ENCODE peak calls at places on chromosomes 4 and X, in five cellular contexts. Y is endothelial cell of umbilical vein, U is pancreas, L is thoracic aorta, M is OCI-LY7. N is an unnamed sample.
A peak's percentile ranks its signal among the peaks of the same experiment; 100 is the strongest.

GRCh38 chrX:12965390-12965940 is 9.4 kb upstream of the TMSB4X start:
- DNase-seq in Y (no peak), U (no peak), L (no peak), M (no peak), N (no peak)

GRCh38 chrX:153612413-153612812 is 13.5 kb upstream of the CCNQ start:
- DNase-seq in Y (no peak), U (no peak), L (no peak), M (no peak), N (no peak)

GRCh38 chr4:67550491-67551256 is 5.4 kb upstream of the CENPC start:
- DNase-seq in Y (no peak), U (no peak), L (no peak), M (peak; percentile 50), N (no peak)

GRCh38 chrX:154750301-154751120 is at the start of gene GAB3:
- DNase-seq in Y (peak; percentile 51), U (no peak), L (no peak), M (no peak), N (no peak)

GRCh38 chr4:102606846-102607440 is 105.8 kb downstream of the NFKB1 start:
- DNase-seq in Y (no peak), U (peak; percentile 49), L (no peak), M (no peak), N (no peak)

GRCh38 chr4:167873536-167873935 is 218.8 kb upstream of the ANXA10 start:
- DNase-seq in Y (no peak), U (no peak), L (no peak), M (no peak), N (no peak)

GRCh38 chr4:72418458-72418857 is 150.6 kb downstream of the ADAMTS3 start:
- DNase-seq in Y (peak; percentile 89), U (no peak), L (no peak), M (no peak), N (no peak)

GRCh38 chr4:10403633-10404445 is 53.4 kb downstream of the ZNF518B start:
- DNase-seq in Y (peak; percentile 60), U (no peak), L (no peak), M (peak; percentile 9), N (no peak)

GRCh38 chr4:92047209-92047877 is 256.4 kb upstream of the GRID2 start:
- DNase-seq in Y (no peak), U (no peak), L (no peak), M (no peak), N (no peak)

GRCh38 chr4:166318810-166319525 is 445.9 kb downstream of the TLL1 start:
- DNase-seq in Y (no peak), U (no peak), L (no peak), M (no peak), N (no peak)

GRCh38 chr4:81757706-81758105 is 286.0 kb upstream of the RASGEF1B start:
- DNase-seq in Y (no peak), U (no peak), L (no peak), M (no peak), N (no peak)

GRCh38 chr4:41400296-41400695 is 137.7 kb upstream of the LIMCH1 start:
- DNase-seq in Y (no peak), U (no peak), L (no peak), M (no peak), N (no peak)

GRCh38 chr4:161792991-161793390 is 370.8 kb downstream of the FSTL5 start:
- DNase-seq in Y (no peak), U (no peak), L (no peak), M (no peak), N (no peak)

GRCh38 chrX:22366166-22366702 is 93.5 kb downstream of the CBLL2 start:
- DNase-seq in Y (no peak), U (no peak), L (no peak), M (no peak), N (no peak)

GRCh38 chr4:185011408-185011807 is 6.9 kb upstream of the HELT start:
- DNase-seq in Y (no peak), U (no peak), L (no peak), M (peak; percentile 24), N (no peak)

GRCh38 chr4:112147697-112148096 is 2.4 kb downstream of the FAM241A start:
- DNase-seq in Y (peak; percentile 67), U (no peak), L (no peak), M (no peak), N (no peak)

GRCh38 chrX:82127228-82128123 is 925.6 kb downstream of the SH3BGRL start:
- DNase-seq in Y (no peak), U (no peak), L (no peak), M (no peak), N (no peak)

GRCh38 chrX:17654116-17654515 is 83.2 kb upstream of the SCML1 start:
- DNase-seq in Y (no peak), U (no peak), L (no peak), M (no peak), N (peak; percentile 7)

GRCh38 chrX:43559643-43560042 is 96.5 kb upstream of the MAOA start:
- DNase-seq in Y (peak; percentile 57), U (peak; percentile 15), L (no peak), M (peak; percentile 61), N (peak; percentile 66)

GRCh38 chrX:110414273-110414672 is 55.6 kb downstream of the RTL9 start:
- DNase-seq in Y (no peak), U (no peak), L (no peak), M (no peak), N (no peak)

GRCh38 chr4:40256329-40256728 is 59.5 kb downstream of the RHOH start:
- DNase-seq in Y (no peak), U (no peak), L (no peak), M (no peak), N (no peak)

GRCh38 chr4:110634320-110635154 is 11.7 kb upstream of the PITX2 start:
- DNase-seq in Y (no peak), U (no peak), L (no peak), M (no peak), N (no peak)

GRCh38 chrX:57282568-57282967 is 3.9 kb upstream of the FAAH2 start:
- DNase-seq in Y (no peak), U (no peak), L (no peak), M (peak; percentile 12), N (peak; percentile 43)

GRCh38 chr4:23924556-23924955 is 34.7 kb upstream of the PPARGC1A start:
- DNase-seq in Y (no peak), U (no peak), L (no peak), M (no peak), N (no peak)

GRCh38 chr4:81722229-81722900 is 250.7 kb upstream of the RASGEF1B start:
- DNase-seq in Y (no peak), U (no peak), L (no peak), M (no peak), N (no peak)

GRCh38 chr4:82784615-82785247 is 13.9 kb downstream of the SCD5 start:
- DNase-seq in Y (peak; percentile 80), U (no peak), L (no peak), M (no peak), N (no peak)

GRCh38 chrX:433771-434170 is 47.1 kb upstream of the PPP2R3B start:
- DNase-seq in Y (no peak), U (no peak), L (no peak), M (no peak), N (no peak)

GRCh38 chr4:87058272-87059073 is 123.7 kb downstream of the AFF1 start:
- DNase-seq in Y (no peak), U (no peak), L (no peak), M (no peak), N (no peak)

GRCh38 chr4:188037003-188037713 is 41.6 kb downstream of the ZFP42 start:
- DNase-seq in Y (no peak), U (no peak), L (peak; percentile 34), M (no peak), N (no peak)

GRCh38 chr4:182507808-182508207 is 264.6 kb downstream of the TENM3 start:
- DNase-seq in Y (no peak), U (no peak), L (no peak), M (no peak), N (no peak)

GRCh38 chr4:84493092-84493850 is 5.8 kb downstream of the NKX6-1 start:
- DNase-seq in Y (no peak), U (no peak), L (no peak), M (no peak), N (no peak)

GRCh38 chrX:66731398-66731797 is 92.5 kb upstream of the EDA2R start:
- DNase-seq in Y (peak; percentile 9), U (no peak), L (no peak), M (peak; percentile 45), N (no peak)

GRCh38 chr4:123848615-123849014 is 452.0 kb downstream of the SPRY1 start:
- DNase-seq in Y (no peak), U (no peak), L (no peak), M (no peak), N (no peak)
- H3K27ac ChIP-seq in Y (no peak overlapping the region), U (no peak overlapping the region), L (no peak overlapping the region), M (no peak overlapping the region), N (no peak overlapping the region)

DNA sequence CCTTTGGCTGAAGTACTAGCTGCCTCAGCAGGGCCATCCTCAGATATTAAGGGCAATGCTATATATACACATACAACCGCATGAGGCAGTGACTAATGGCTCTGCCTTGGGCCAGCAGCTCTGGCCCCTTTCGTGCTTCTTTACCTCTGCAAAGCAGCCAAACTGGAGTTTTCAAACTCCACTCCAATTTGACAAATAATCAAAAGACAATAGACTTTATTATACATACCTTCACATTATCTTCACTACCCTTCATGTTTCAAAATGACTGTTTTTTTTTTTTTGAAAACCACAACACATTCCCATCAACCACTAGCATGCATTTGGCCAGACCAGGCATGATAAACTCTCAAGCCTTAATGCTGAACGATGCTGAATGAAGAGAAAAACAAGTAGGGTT is 187.7 kb downstream of the ENOX2 start:
- DNase-seq in Y (no peak), U (no peak), L (no peak), M (no peak), N (no peak)
- H3K4me1 ChIP-seq in Y (no peaks in the 10 kb centered on the region), U (no peaks in the 10 kb centered on the region), L (no peaks in the 10 kb centered on the region), M (no peaks in the 10 kb centered on the region), N (no peaks in the 10 kb centered on the region)

GRCh38 chr4:118762753-118763477 is 73.0 kb downstream of the SEC24D start:
- DNase-seq in Y (no peak), U (no peak), L (no peak), M (no peak), N (no peak)
- H3K36me3 ChIP-seq in Y (peaks cover 29% of the 10 kb centered on the region), U (peaks cover 16% of the 10 kb centered on the region), L (peaks cover 11% of the 10 kb centered on the region), M (peaks cover 46% of the 10 kb centered on the region), N (peaks cover 47% of the 10 kb centered on the region)

GRCh38 chr4:43380093-43380492 is 487.6 kb downstream of the GRXCR1 start:
- DNase-seq in Y (no peak), U (no peak), L (no peak), M (no peak), N (no peak)
- H3K27ac ChIP-seq in Y (no peak overlapping the region), U (no peak overlapping the region), L (no peak overlapping the region), M (no peak overlapping the region), N (no peak overlapping the region)

GRCh38 chr4:5828005-5828391 is 64.9 kb downstream of the CRMP1 start:
- DNase-seq in Y (no peak), U (no peak), L (no peak), M (no peak), N (no peak)
- H3K4me1 ChIP-seq in Y (peaks cover 23% of the 10 kb centered on the region), U (no peaks in the 10 kb centered on the region), L (no peaks in the 10 kb centered on the region), M (no peaks in the 10 kb centered on the region), N (peaks cover 6% of the 10 kb centered on the region)

GRCh38 chr4:8891255-8891645 is 19.6 kb upstream of the HMX1 start:
- DNase-seq in Y (no peak), U (no peak), L (no peak), M (no peak), N (no peak)
- H3K36me3 ChIP-seq in Y (no peaks in the 10 kb centered on the region), U (no peaks in the 10 kb centered on the region), L (no peaks in the 10 kb centered on the region), M (no peaks in the 10 kb centered on the region), N (no peaks in the 10 kb centered on the region)